ENCODE peak calls at places on chromosome 9, in eight cellular contexts. L is fibroblast of lung; R is sigmoid colon; Q is CD4-positive, CD25-positive, alpha-beta regulatory T cell; N is CD8-positive, alpha-beta T cell; I is heart right ventricle; M is keratinocyte; T is right lobe of liver. W is an unnamed sample. For H3K9me3, the result is how much of the 10 kb centered on the place peaks cover.

GRCh38 chr9:113600477-113600851 is 136.9 kb downstream of the RGS3 start:
- DNase-seq in I (no peak), L (no peak), T (no peak), R (no peak), M (no peak), N (no peak), Q (no peak), W (no peak)

GRCh38 chr9:135050072-135050990 is 37.1 kb upstream of the OLFM1 start:
- DNase-seq in I (no peak), R (peak), T (no peak), Q (no peak), L (no peak), N (no peak), M (no peak), W (no peak)

GRCh38 chr9:137166242-137167112 is 3.4 kb downstream of the LRRC26 start:
- DNase-seq in M (no peak), I (no peak), L (no peak), Q (no peak), T (no peak), N (no peak), R (no peak), W (no peak)

GRCh38 chr9:87567047-87567446 is 69.4 kb downstream of the DAPK1 start:
- DNase-seq in I (no peak), N (no peak), Q (no peak), M (no peak), T (peak), L (no peak), R (no peak), W (no peak)

GRCh38 chr9:135224921-135225541 is 137.6 kb downstream of the OLFM1 start:
- DNase-seq in N (no peak), I (no peak), R (peak), M (no peak), Q (no peak), T (peak), L (no peak), W (no peak)

GRCh38 chr9:27865031-27865438 is 291.8 kb upstream of the C9orf72 start:
- DNase-seq in N (no peak), I (no peak), M (no peak), Q (no peak), R (no peak), T (peak), L (peak), W (no peak)

GRCh38 chr9:115104908-115105307 is 13.0 kb downstream of the TNC start:
- DNase-seq in I (no peak), R (no peak), Q (no peak), L (peak), N (no peak), M (no peak), T (no peak), W (no peak)

GRCh38 chr9:129665814-129666511 is 516 bp downstream of the PRRX2 start:
- DNase-seq in M (no peak), R (no peak), N (no peak), L (no peak), I (no peak), T (no peak), Q (no peak), W (no peak)

GRCh38 chr9:103658156-103658555 is 436.0 kb upstream of the SMC2 start:
- DNase-seq in Q (no peak), M (no peak), R (no peak), N (no peak), L (no peak), T (no peak), I (no peak), W (no peak)

GRCh38 chr9:113488071-113488470 is 24.5 kb downstream of the RGS3 start:
- DNase-seq in I (no peak), N (no peak), L (no peak), R (no peak), Q (no peak), T (no peak), M (no peak), W (no peak)

GRCh38 chr9:130301483-130302286 is 36.1 kb downstream of the HMCN2 start:
- DNase-seq in M (no peak), L (peak), R (peak), N (no peak), I (peak), T (no peak), Q (no peak), W (no peak)

GRCh38 chr9:92310562-92310961 is 14.6 kb downstream of the NOL8 start:
- DNase-seq in N (no peak), M (no peak), Q (no peak), L (no peak), T (no peak), I (no peak), R (no peak), W (no peak)

GRCh38 chr9:110837401-110838005 is 168.9 kb downstream of the MUSK start:
- DNase-seq in Q (no peak), M (no peak), L (no peak), N (no peak), R (no peak), I (no peak), T (no peak), W (no peak)

DNA sequence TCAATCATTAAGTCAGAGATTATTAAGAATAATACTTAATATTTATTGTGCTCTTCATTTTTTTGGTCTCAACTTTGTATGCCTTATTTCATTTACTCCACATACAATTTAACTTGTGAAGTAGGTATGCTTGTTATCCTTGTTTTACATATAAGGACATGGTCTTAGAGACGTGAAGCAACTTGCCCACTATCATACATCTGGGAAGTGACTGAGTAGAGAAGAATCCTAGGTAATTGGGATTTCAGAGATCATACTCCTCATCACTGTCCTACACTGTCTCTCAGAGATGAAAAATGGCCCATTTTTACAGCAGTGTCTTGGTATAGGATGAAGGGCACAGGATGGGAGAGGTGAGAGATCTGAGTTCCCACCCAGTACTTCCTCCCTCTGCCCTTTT is 23.3 kb downstream of the DMRT2 start:
- DNase-seq in T (no peak), L (no peak), Q (no peak), R (no peak), I (no peak), N (no peak), M (no peak), W (no peak)
- H3K9me3 ChIP-seq in T (under half), L (under half), Q (under half), R (under half), I (under half), N (under half), M (under half), W (under half)

GRCh38 chr9:94277885-94278536 is 18.9 kb downstream of the ZNF169 start:
- DNase-seq in T (no peak), N (no peak), Q (no peak), I (no peak), M (no peak), L (no peak), R (no peak), W (no peak)
- H3K9me3 ChIP-seq in T (under half), N (under half), Q (under half), I (under half), M (under half), L (under half), R (under half), W (under half)

GRCh38 chr9:6843742-6844141 is 86.0 kb downstream of the KDM4C start:
- DNase-seq in T (no peak), M (no peak), N (no peak), R (no peak), Q (no peak), L (no peak), I (no peak), W (no peak)
- H3K9me3 ChIP-seq in T (under half), M (under half), N (under half), R (under half), Q (under half), L (under half), I (under half), W (under half)

DNA sequence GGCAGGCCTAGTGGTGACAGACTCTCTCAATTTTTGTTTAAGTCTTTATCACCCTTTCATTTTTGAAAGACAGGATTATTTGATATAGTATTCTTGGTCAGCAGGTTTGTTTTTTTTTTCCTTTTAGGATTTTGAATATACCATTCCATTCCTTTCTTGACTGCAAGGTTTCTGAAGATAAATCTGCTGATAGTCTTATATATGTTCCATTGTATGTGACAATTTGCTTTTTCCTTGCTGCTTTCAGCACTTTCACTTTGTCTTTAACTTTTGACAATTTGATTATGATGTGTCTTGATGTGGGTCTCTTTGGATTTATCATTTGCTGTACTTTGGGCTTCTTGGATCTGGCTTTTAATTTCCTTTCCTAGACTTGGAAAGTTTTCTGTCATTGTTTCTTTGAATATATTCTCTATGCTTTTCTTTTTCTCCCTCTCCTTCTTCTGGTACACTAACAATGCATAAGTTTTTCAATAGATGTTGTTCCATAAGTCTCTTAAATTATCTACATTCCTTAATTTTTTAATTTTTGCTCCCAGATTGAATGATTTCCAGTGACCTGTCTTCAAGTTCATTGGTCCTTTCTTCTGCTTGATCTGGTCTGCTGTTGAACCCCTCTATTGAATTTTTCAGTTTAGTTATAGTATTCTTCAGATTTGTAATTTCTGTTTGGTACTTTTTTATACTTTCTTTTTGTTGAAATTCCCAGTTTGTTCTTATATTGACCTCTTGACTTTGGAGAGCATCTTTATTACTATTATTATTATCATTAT is 14.6 kb upstream of the FBXW2 start:
- DNase-seq in Q (no peak), L (no peak), M (no peak), T (no peak), N (no peak), I (no peak), R (no peak), W (no peak)
- H3K9me3 ChIP-seq in Q (under half), L (under half), M (under half), T (under half), N (under half), I (under half), R (under half), W (under half)

DNA sequence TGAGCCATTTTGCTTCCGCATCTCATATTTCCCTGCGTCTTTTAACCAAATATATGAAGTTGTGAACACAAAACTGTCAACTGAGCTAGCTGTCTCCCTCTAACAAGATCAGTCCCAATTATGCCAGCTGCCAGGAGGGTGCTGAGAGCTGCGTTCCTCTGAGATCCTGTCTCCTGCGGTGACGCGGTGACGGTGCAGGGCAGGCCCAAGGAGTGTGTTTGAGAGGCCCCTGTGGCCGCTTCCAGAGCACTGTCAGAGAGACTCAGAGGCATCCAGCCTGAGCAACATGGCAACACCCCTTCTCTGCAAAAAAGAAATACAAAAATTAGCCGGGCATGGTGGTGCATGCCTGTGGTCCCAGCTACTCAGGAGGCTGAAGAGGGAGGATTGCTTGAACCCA is 126.3 kb upstream of the FOXD4L5 start:
- DNase-seq in N (no peak), M (no peak), L (no peak), Q (no peak), R (no peak), T (no peak), I (no peak), W (no peak)
- H3K9me3 ChIP-seq in N (under half), M (under half), L (under half), Q (under half), R (under half), T (under half), I (under half), W (under half)

DNA sequence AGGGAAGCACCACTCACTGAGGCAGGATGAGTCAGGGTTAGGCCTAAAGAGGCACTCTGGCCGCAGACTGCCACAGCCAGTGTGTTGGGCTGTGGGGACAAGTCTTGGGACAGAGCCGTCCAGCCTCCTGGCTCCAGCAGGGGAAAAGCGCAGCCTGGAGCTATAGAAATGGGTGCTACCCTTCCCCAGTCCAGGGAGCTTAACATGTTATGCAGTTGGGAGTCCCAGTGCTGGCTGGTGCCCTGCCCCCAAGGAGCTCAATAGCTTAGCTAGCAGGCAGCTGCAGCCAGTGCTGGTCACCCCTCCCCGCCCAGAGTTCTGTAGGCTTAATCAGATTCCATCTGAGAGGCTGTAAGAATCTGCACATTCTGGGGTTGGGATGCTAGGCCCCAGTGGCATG is 399.6 kb upstream of the TUSC1 start:
- DNase-seq in N (no peak), R (peak), Q (no peak), I (peak), L (no peak), M (no peak), T (no peak), W (no peak)
- H3K9me3 ChIP-seq in N (under half), R (under half), Q (under half), I (under half), L (under half), M (under half), T (under half), W (under half)

GRCh38 chr9:89943309-89943708 is 338.5 kb downstream of the GADD45G start:
- DNase-seq in R (no peak), T (no peak), Q (no peak), L (no peak), I (no peak), M (no peak), N (no peak), W (no peak)
- H3K9me3 ChIP-seq in R (under half), T (under half), Q (under half), L (under half), I (under half), M (under half), N (under half), W (under half)

GRCh38 chr9:96817973-96818372 is 36.3 kb downstream of the ZNF782 start:
- DNase-seq in I (no peak), T (no peak), R (no peak), N (no peak), L (no peak), Q (no peak), M (no peak), W (no peak)
- H3K9me3 ChIP-seq in I (under half), T (under half), R (half or more), N (under half), L (under half), Q (half or more), M (under half), W (half or more)

GRCh38 chr9:82436480-82436879 is 447.9 kb downstream of the SPATA31D1 start:
- DNase-seq in T (no peak), M (peak), Q (no peak), I (no peak), L (peak), N (no peak), R (no peak), W (no peak)
- H3K9me3 ChIP-seq in T (under half), M (under half), Q (under half), I (under half), L (under half), N (under half), R (under half), W (under half)

DNA sequence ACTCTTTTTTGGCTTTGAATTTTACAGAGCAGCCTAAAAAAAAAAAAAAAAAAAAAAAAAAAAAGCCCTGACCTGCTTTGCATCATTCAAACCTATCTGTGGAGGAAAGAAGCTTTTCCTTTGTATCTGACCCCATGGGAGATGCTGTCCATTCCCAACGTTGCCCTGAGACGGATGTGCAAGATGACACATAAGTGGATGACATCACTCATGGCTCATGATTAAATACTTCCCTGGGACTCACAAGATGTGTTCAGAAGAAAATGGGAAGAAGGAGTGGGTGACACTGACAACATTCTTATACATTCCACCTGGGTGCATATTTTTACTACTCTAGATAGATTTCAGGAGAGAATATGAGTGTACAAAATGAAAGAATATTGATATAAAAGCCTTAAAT is 245.7 kb upstream of the ELAVL2 start:
- DNase-seq in M (no peak), R (no peak), I (no peak), Q (no peak), N (no peak), L (peak), T (no peak), W (no peak)
- H3K9me3 ChIP-seq in M (under half), R (under half), I (under half), Q (under half), N (under half), L (under half), T (under half), W (under half)